ENCODE peak calls at places on chromosomes 16 and 17, in eight cellular contexts. W is NB4, Y is cardiac muscle cell, D is left colon, M is upper lobe of right lung, N is HCT116, H is H1, U is activated T-helper 1 cell treated with Interleukin-2 at 50 U/mL for 16 hours. A is an unnamed sample.

GRCh38 chr17:49494937-49495841 is at the start of gene NGFR:
- DNase-seq in H (no peak), N (no peak), Y (peak), D (peak), W (peak), U (peak), M (no peak), A (peak)

GRCh38 chr16:3362931-3363330 is 7.2 kb downstream of the OR2C1 start:
- DNase-seq in H (no peak), D (no peak), N (no peak), W (no peak), M (no peak), U (no peak), Y (no peak), A (no peak)

GRCh38 chr17:35387496-35387895 is 14.1 kb upstream of the SLFN11 start:
- DNase-seq in U (no peak), Y (no peak), W (no peak), H (no peak), D (no peak), N (no peak), M (no peak), A (no peak)

GRCh38 chr17:64354824-64355535 is 35.7 kb downstream of the PECAM1 start:
- DNase-seq in M (peak), D (no peak), U (no peak), W (peak), H (no peak), Y (no peak), N (no peak), A (no peak)

GRCh38 chr17:19263621-19264010 is 26.4 kb downstream of the EPN2 start:
- DNase-seq in H (no peak), N (no peak), W (no peak), D (no peak), U (no peak), Y (no peak), M (no peak), A (no peak)

GRCh38 chr16:26019885-26020284 is 328.1 kb downstream of the HS3ST4 start:
- DNase-seq in H (no peak), Y (peak), M (no peak), N (no peak), D (no peak), U (no peak), W (no peak), A (no peak)

GRCh38 chr17:50908860-50909764 is 43.0 kb upstream of the TOB1 start:
- DNase-seq in M (peak), D (peak), W (peak), N (no peak), H (no peak), U (peak), Y (peak), A (peak)

GRCh38 chr17:40345161-40346034 is 19.1 kb downstream of the GJD3 start:
- DNase-seq in W (peak), Y (peak), U (no peak), N (no peak), H (no peak), D (peak), M (peak), A (no peak)

GRCh38 chr16:15502041-15502725 is 67.8 kb downstream of the BMERB1 start:
- DNase-seq in Y (no peak), D (no peak), H (no peak), U (no peak), M (no peak), N (peak), W (peak), A (no peak)

GRCh38 chr16:65662236-65662635 is 540.4 kb upstream of the CDH11 start:
- DNase-seq in M (no peak), Y (no peak), W (no peak), U (no peak), D (no peak), H (no peak), N (no peak), A (no peak)

GRCh38 chr17:68576811-68577551 is 24.2 kb downstream of the FAM20A start:
- DNase-seq in U (no peak), H (no peak), M (no peak), Y (no peak), D (no peak), W (peak), N (no peak), A (no peak)

GRCh38 chr16:80656731-80657150 is 115.9 kb downstream of the DYNLRB2 start:
- DNase-seq in W (no peak), M (no peak), Y (no peak), H (no peak), D (no peak), N (no peak), U (no peak), A (no peak)

GRCh38 chr17:47239663-47240374 is 13.8 kb upstream of the ITGB3 start:
- DNase-seq in W (peak), U (no peak), Y (peak), N (peak), D (peak), H (no peak), M (no peak), A (peak)

GRCh38 chr16:87436225-87437172 is 44.4 kb downstream of the MAP1LC3B start:
- DNase-seq in M (no peak), D (no peak), H (no peak), Y (peak), W (no peak), U (no peak), N (no peak), A (no peak)

GRCh38 chr17:73069164-73069774 is 23.2 kb downstream of the SLC39A11 start:
- DNase-seq in D (no peak), N (no peak), M (no peak), H (no peak), U (no peak), W (no peak), Y (no peak), A (peak)

GRCh38 chr17:18141210-18141803 is 32.8 kb downstream of the MYO15A start:
- DNase-seq in N (no peak), H (no peak), M (no peak), Y (peak), D (no peak), U (no peak), W (peak), A (peak)

GRCh38 chr17:43341705-43342600 is 56.8 kb upstream of the ARL4D start:
- DNase-seq in N (no peak), Y (no peak), D (no peak), W (no peak), H (no peak), U (no peak), M (no peak), A (no peak)

GRCh38 chr16:78684655-78685400 is 585.4 kb downstream of the WWOX start:
- DNase-seq in H (no peak), D (no peak), U (no peak), Y (no peak), M (no peak), N (no peak), W (no peak), A (no peak)

GRCh38 chr16:72927199-72928088 is 120.5 kb downstream of the ZFHX3 start:
- DNase-seq in U (no peak), M (peak), W (peak), D (no peak), H (no peak), N (no peak), Y (no peak), A (peak)

GRCh38 chr16:27642753-27643152 is 92.8 kb downstream of the KATNIP start:
- DNase-seq in N (peak), U (no peak), H (no peak), W (peak), M (no peak), Y (no peak), D (no peak), A (no peak)

GRCh38 chr17:66347661-66348604 is 45.5 kb downstream of the PRKCA start:
- DNase-seq in U (no peak), M (no peak), W (no peak), H (no peak), Y (no peak), D (peak), N (no peak), A (peak)

GRCh38 chr16:88941933-88942909 is 34.8 kb downstream of the CBFA2T3 start:
- DNase-seq in M (no peak), H (no peak), Y (peak), W (peak), N (peak), D (peak), U (peak), A (peak)

GRCh38 chr16:67444259-67445125 is 13.6 kb downstream of the HSD11B2 start:
- DNase-seq in D (peak), H (no peak), N (no peak), Y (no peak), U (no peak), W (no peak), M (no peak), A (no peak)

GRCh38 chr16:84820305-84820684 is 510 bp downstream of the CRISPLD2 start:
- DNase-seq in H (no peak), Y (no peak), U (no peak), M (no peak), W (no peak), N (no peak), D (no peak), A (no peak)

GRCh38 chr17:11948791-11949190 is 48.5 kb downstream of the ZNF18 start:
- DNase-seq in U (no peak), W (no peak), N (peak), D (no peak), Y (no peak), H (no peak), M (no peak), A (no peak)

GRCh38 chr17:50129303-50129945 is 536 bp downstream of the SAMD14 start:
- DNase-seq in U (no peak), W (no peak), N (no peak), D (peak), Y (no peak), H (no peak), M (peak), A (peak)

GRCh38 chr17:17704931-17705330 is 23.7 kb downstream of the RAI1 start:
- DNase-seq in N (no peak), M (no peak), D (no peak), W (no peak), U (no peak), Y (no peak), H (no peak), A (no peak)

GRCh38 chr16:87145181-87146176 is 171.7 kb downstream of the C16orf95 start:
- DNase-seq in Y (no peak), U (no peak), N (peak), M (peak), W (peak), D (no peak), H (no peak), A (no peak)

GRCh38 chr17:19242926-19243325 is 5.8 kb downstream of the EPN2 start:
- DNase-seq in D (no peak), M (peak), H (no peak), N (no peak), U (no peak), W (no peak), Y (no peak), A (no peak)

GRCh38 chr17:9386401-9386800 is 189.2 kb downstream of the STX8 start:
- DNase-seq in H (no peak), M (no peak), Y (no peak), D (no peak), N (no peak), U (no peak), W (no peak), A (no peak)

GRCh38 chr17:14320734-14321475 is 20.0 kb downstream of the HS3ST3B1 start:
- DNase-seq in Y (no peak), D (no peak), H (no peak), N (no peak), U (no peak), M (no peak), W (no peak), A (no peak)

GRCh38 chr16:81432899-81433560 is 11.6 kb upstream of the CMIP start:
- DNase-seq in M (no peak), Y (no peak), W (no peak), N (no peak), D (no peak), U (no peak), H (no peak), A (peak)